ENCODE peak calls at places on chromosomes 1 and 21, in seven cellular contexts. X is H9, A is mesenchymal stem cell, N is neuronal stem cell, K is H1, Z is mesendoderm, H is trophoblast cell. F is an unnamed sample.

GRCh38 chr1:39539252-39539790 is 37.3 kb downstream of the PABPC4 start:
- DNase-seq in K (peak; percentile 75), H (peak; percentile 84), Z (peak; percentile 83), A (peak; percentile 83), X (peak; percentile 77), N (peak; percentile 50), F (peak; percentile 72)

GRCh38 chr1:81467433-81467832 is 333.3 kb upstream of the ADGRL2 start:
- DNase-seq in A (no peak), Z (no peak), K (no peak), N (peak; percentile 44), H (no peak), X (no peak), F (no peak)

GRCh38 chr1:219568728-219569127 is 44.2 kb downstream of the ZC3H11B start:
- DNase-seq in K (no peak), Z (no peak), X (no peak), H (no peak), N (no peak), A (no peak), F (no peak)

GRCh38 chr21:34807881-34808568 is 139.2 kb downstream of the CLIC6 start:
- DNase-seq in X (no peak), N (no peak), Z (no peak), K (no peak), A (peak; percentile 99), H (peak; percentile 91), F (peak; percentile 94)

GRCh38 chr1:158506369-158506987 is 34.5 kb downstream of the OR10R2 start:
- DNase-seq in K (peak; percentile 87), X (peak; percentile 76), A (peak; percentile 23), H (peak; percentile 21), Z (peak; percentile 80), N (no peak), F (peak; percentile 8)

GRCh38 chr1:104785575-104786187 is 1036.0 kb downstream of the AMY1C start:
- DNase-seq in N (no peak), Z (no peak), H (no peak), K (no peak), X (no peak), A (no peak), F (no peak)

GRCh38 chr1:3322440-3323020 is 131.9 kb upstream of the ARHGEF16 start:
- DNase-seq in X (no peak), N (no peak), K (no peak), Z (no peak), A (no peak), H (no peak), F (no peak)

GRCh38 chr1:97090725-97091124 is 369.1 kb downstream of the PTBP2 start:
- DNase-seq in H (no peak), Z (no peak), X (no peak), K (no peak), N (no peak), A (no peak), F (no peak)

GRCh38 chr1:101247404-101248287 is 10.8 kb downstream of the S1PR1 start:
- DNase-seq in H (no peak), Z (no peak), K (no peak), A (no peak), N (no peak), X (no peak), F (no peak)

GRCh38 chr1:97668945-97669344 is 251.9 kb downstream of the DPYD start:
- DNase-seq in K (no peak), H (no peak), X (no peak), A (peak; percentile 5), N (no peak), Z (peak; percentile 37), F (peak; percentile 61)

GRCh38 chr21:31265293-31265692 is 78.8 kb downstream of the TIAM1 start:
- DNase-seq in N (no peak), Z (no peak), K (no peak), A (no peak), H (no peak), X (no peak), F (no peak)

GRCh38 chr21:26920055-26920454 is 46.8 kb downstream of the ADAMTS5 start:
- DNase-seq in Z (no peak), N (no peak), H (no peak), X (no peak), K (no peak), A (peak; percentile 9), F (peak; percentile 53)

GRCh38 chr21:14645702-14646101 is 99.6 kb upstream of the SAMSN1 start:
- DNase-seq in H (no peak), X (no peak), A (no peak), K (no peak), Z (no peak), N (no peak), F (no peak)

GRCh38 chr21:14646893-14647292 is 100.8 kb upstream of the SAMSN1 start:
- DNase-seq in Z (no peak), K (no peak), X (no peak), N (no peak), A (no peak), H (no peak), F (no peak)
- H2AK5ac ChIP-seq in Z (no peak overlapping the region), K (no peak overlapping the region), X (no peak overlapping the region), N (no peak overlapping the region), A (no peak overlapping the region), H (no peak overlapping the region), F (no peak overlapping the region)

GRCh38 chr21:25838809-25839208 is 104.0 kb downstream of the GABPA start:
- DNase-seq in A (no peak), H (no peak), N (no peak), X (no peak), Z (no peak), K (no peak), F (peak; percentile 20)

GRCh38 chr21:25848309-25848708 is 113.5 kb downstream of the GABPA start:
- DNase-seq in K (no peak), N (no peak), H (no peak), A (no peak), Z (no peak), X (no peak), F (no peak)

GRCh38 chr21:25837545-25838263 is 102.9 kb downstream of the GABPA start:
- DNase-seq in X (no peak), A (peak; percentile 55), K (no peak), H (no peak), N (no peak), Z (no peak), F (peak; percentile 89)

GRCh38 chr21:25845729-25846256 is 111.0 kb downstream of the GABPA start:
- DNase-seq in X (no peak), K (no peak), A (peak; percentile 15), H (peak; percentile 7), N (no peak), Z (no peak), F (peak; percentile 14)

GRCh38 chr21:25842925-25843324 is 108.2 kb downstream of the GABPA start:
- DNase-seq in N (no peak), H (no peak), A (no peak), Z (no peak), K (no peak), X (no peak), F (no peak)
- H2AK5ac ChIP-seq in N (no peak overlapping the region), H (no peak overlapping the region), A (no peak overlapping the region), Z (no peak overlapping the region), K (no peak overlapping the region), X (no peak overlapping the region), F (no peak overlapping the region)

GRCh38 chr1:113380075-113380474 is 10.2 kb upstream of the MAGI3 start:
- DNase-seq in N (no peak), X (no peak), Z (no peak), K (no peak), H (no peak), A (no peak), F (no peak)
- H2AK5ac ChIP-seq in N (no peak overlapping the region), X (no peak overlapping the region), Z (no peak overlapping the region), K (no peak overlapping the region), H (no peak overlapping the region), A (no peak overlapping the region), F (no peak overlapping the region)

GRCh38 chr1:245807954-245808719 is 653.4 kb downstream of the KIF26B start:
- DNase-seq in K (peak; percentile 24), Z (no peak), H (no peak), N (no peak), A (no peak), X (no peak), F (no peak)
- H2AK5ac ChIP-seq in K (no peak overlapping the region), Z (no peak overlapping the region), H (no peak overlapping the region), N (no peak overlapping the region), A (no peak overlapping the region), X (no peak overlapping the region), F (no peak overlapping the region)

GRCh38 chr1:24140741-24141181 is 2.2 kb downstream of the IL22RA1 start:
- DNase-seq in N (no peak), H (no peak), Z (no peak), K (no peak), A (no peak), X (no peak), F (no peak)

GRCh38 chr1:24139159-24139489 is 3.8 kb downstream of the IL22RA1 start:
- DNase-seq in N (no peak), K (no peak), H (no peak), Z (no peak), X (no peak), A (no peak), F (no peak)

GRCh38 chr1:24136956-24137539 is 5.9 kb downstream of the IL22RA1 start:
- DNase-seq in N (no peak), X (no peak), K (no peak), H (no peak), Z (no peak), A (no peak), F (no peak)

GRCh38 chr1:24139846-24140425 is 3.0 kb downstream of the IL22RA1 start:
- DNase-seq in H (no peak), A (no peak), Z (no peak), K (no peak), N (no peak), X (no peak), F (no peak)

GRCh38 chr1:24138481-24139158 is 4.3 kb downstream of the IL22RA1 start:
- DNase-seq in Z (no peak), A (no peak), X (no peak), K (no peak), N (no peak), H (no peak), F (no peak)
- H2AK5ac ChIP-seq in Z (no peak overlapping the region), A (no peak overlapping the region), X (no peak overlapping the region), K (no peak overlapping the region), N (no peak overlapping the region), H (no peak overlapping the region), F (no peak overlapping the region)

DNA sequence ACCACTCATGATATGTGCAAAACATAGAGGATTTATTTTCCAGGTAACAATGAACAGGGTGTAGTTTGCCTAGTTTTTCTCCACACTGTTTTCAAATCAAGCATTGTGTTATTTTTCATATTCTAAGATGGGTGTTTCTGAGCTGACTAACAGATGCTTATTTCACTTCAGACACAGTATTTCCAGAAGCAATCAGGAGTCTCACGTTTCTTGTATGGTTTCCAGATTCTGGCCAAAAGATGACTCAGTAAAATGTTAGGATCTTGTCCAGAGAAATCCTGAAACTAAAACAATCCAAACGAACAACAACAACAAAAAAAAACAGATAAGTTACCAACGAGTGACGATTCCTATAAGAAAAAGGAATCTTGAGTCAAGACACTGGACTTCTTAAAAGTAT is 5.3 kb downstream of the UTS2 start:
- DNase-seq in K (no peak), A (peak; percentile 22), H (peak; percentile 1), N (no peak), Z (no peak), X (no peak), F (peak; percentile 93)
- H2AK5ac ChIP-seq in K (no peak overlapping the region), A (no peak overlapping the region), H (no peak overlapping the region), N (no peak overlapping the region), Z (no peak overlapping the region), X (no peak overlapping the region), F (no peak overlapping the region)

F was measured in IMR-90.